ENCODE peak calls at places on chromosomes 4 and X, in ten cellular contexts. One of them, this sample, is unnamed.
A peak's percentile ranks its signal among the peaks of the same experiment; 100 is the strongest.

GRCh38 chrX:155873203-155873602 is 7.9 kb upstream of the VAMP7 start:
- DNase-seq in activated effector memory CD4-positive, alpha-beta T cell treated with anti-CD3 and anti-CD28 coated beads, Interleukin-2, amount 50 U/mL, for 16 hours: no peak
- DNase-seq in activated CD8-positive, alpha-beta memory T cell treated with anti-CD3 and anti-CD28 coated beads, Interleukin-2, amount 10 ng/mL, durations not matched to agents 7 days and 5 days: no peak
- DNase-seq in GM12865: no peak
- DNase-seq in fibroblast of mammary gland: no peak
- DNase-seq in stimulated activated CD4-positive, alpha-beta T cell treated with anti-CD3 and anti-CD28 coated beads, Interleukin-2, amount 100 ng/mL, for 24 hours: no peak
- DNase-seq in pulmonary artery endothelial cell: no peak
- DNase-seq in body of pancreas: no peak
- DNase-seq in left lung: no peak
- DNase-seq in esophagus squamous epithelium: no peak
- DNase-seq in this sample: no peak

GRCh38 chr4:124111922-124112321 is 600.6 kb downstream of the ANKRD50 start:
- DNase-seq in body of pancreas: peak; percentile 17
- DNase-seq in left lung: no peak
- DNase-seq in GM12865: peak; percentile 51
- DNase-seq in fibroblast of mammary gland: peak; percentile 92
- DNase-seq in stimulated activated CD4-positive, alpha-beta T cell treated with anti-CD3 and anti-CD28 coated beads, Interleukin-2, amount 100 ng/mL, for 24 hours: no peak
- DNase-seq in activated effector memory CD4-positive, alpha-beta T cell treated with anti-CD3 and anti-CD28 coated beads, Interleukin-2, amount 50 U/mL, for 16 hours: no peak
- DNase-seq in esophagus squamous epithelium: no peak
- DNase-seq in activated CD8-positive, alpha-beta memory T cell treated with anti-CD3 and anti-CD28 coated beads, Interleukin-2, amount 10 ng/mL, durations not matched to agents 7 days and 5 days: no peak
- DNase-seq in pulmonary artery endothelial cell: peak; percentile 68
- DNase-seq in this sample: peak; percentile 13

GRCh38 chr4:182192511-182193181 is 50.6 kb upstream of the TENM3 start:
- DNase-seq in activated CD8-positive, alpha-beta memory T cell treated with anti-CD3 and anti-CD28 coated beads, Interleukin-2, amount 10 ng/mL, durations not matched to agents 7 days and 5 days: no peak
- DNase-seq in stimulated activated CD4-positive, alpha-beta T cell treated with anti-CD3 and anti-CD28 coated beads, Interleukin-2, amount 100 ng/mL, for 24 hours: no peak
- DNase-seq in body of pancreas: no peak
- DNase-seq in esophagus squamous epithelium: no peak
- DNase-seq in left lung: no peak
- DNase-seq in fibroblast of mammary gland: peak; percentile 75
- DNase-seq in GM12865: no peak
- DNase-seq in activated effector memory CD4-positive, alpha-beta T cell treated with anti-CD3 and anti-CD28 coated beads, Interleukin-2, amount 50 U/mL, for 16 hours: no peak
- DNase-seq in pulmonary artery endothelial cell: no peak
- DNase-seq in this sample: no peak

GRCh38 chrX:97704881-97705280 is 821.2 kb downstream of the RPA4 start:
- DNase-seq in esophagus squamous epithelium: no peak
- DNase-seq in activated CD8-positive, alpha-beta memory T cell treated with anti-CD3 and anti-CD28 coated beads, Interleukin-2, amount 10 ng/mL, durations not matched to agents 7 days and 5 days: no peak
- DNase-seq in GM12865: no peak
- DNase-seq in body of pancreas: no peak
- DNase-seq in fibroblast of mammary gland: no peak
- DNase-seq in stimulated activated CD4-positive, alpha-beta T cell treated with anti-CD3 and anti-CD28 coated beads, Interleukin-2, amount 100 ng/mL, for 24 hours: no peak
- DNase-seq in left lung: no peak
- DNase-seq in activated effector memory CD4-positive, alpha-beta T cell treated with anti-CD3 and anti-CD28 coated beads, Interleukin-2, amount 50 U/mL, for 16 hours: no peak
- DNase-seq in pulmonary artery endothelial cell: no peak
- DNase-seq in this sample: no peak

GRCh38 chr4:94567811-94568210 is 116.1 kb downstream of the PDLIM5 start:
- DNase-seq in pulmonary artery endothelial cell: no peak
- DNase-seq in left lung: no peak
- DNase-seq in body of pancreas: no peak
- DNase-seq in activated effector memory CD4-positive, alpha-beta T cell treated with anti-CD3 and anti-CD28 coated beads, Interleukin-2, amount 50 U/mL, for 16 hours: no peak
- DNase-seq in GM12865: peak; percentile 6
- DNase-seq in fibroblast of mammary gland: no peak
- DNase-seq in activated CD8-positive, alpha-beta memory T cell treated with anti-CD3 and anti-CD28 coated beads, Interleukin-2, amount 10 ng/mL, durations not matched to agents 7 days and 5 days: no peak
- DNase-seq in esophagus squamous epithelium: no peak
- DNase-seq in stimulated activated CD4-positive, alpha-beta T cell treated with anti-CD3 and anti-CD28 coated beads, Interleukin-2, amount 100 ng/mL, for 24 hours: no peak
- DNase-seq in this sample: no peak

GRCh38 chr4:4852591-4853362 is 6.7 kb upstream of the MSX1 start:
- DNase-seq in GM12865: peak; percentile 75
- DNase-seq in activated CD8-positive, alpha-beta memory T cell treated with anti-CD3 and anti-CD28 coated beads, Interleukin-2, amount 10 ng/mL, durations not matched to agents 7 days and 5 days: peak; percentile 47
- DNase-seq in esophagus squamous epithelium: no peak
- DNase-seq in body of pancreas: peak; percentile 30
- DNase-seq in activated effector memory CD4-positive, alpha-beta T cell treated with anti-CD3 and anti-CD28 coated beads, Interleukin-2, amount 50 U/mL, for 16 hours: peak; percentile 70
- DNase-seq in stimulated activated CD4-positive, alpha-beta T cell treated with anti-CD3 and anti-CD28 coated beads, Interleukin-2, amount 100 ng/mL, for 24 hours: no peak
- DNase-seq in fibroblast of mammary gland: peak; percentile 79
- DNase-seq in pulmonary artery endothelial cell: no peak
- DNase-seq in left lung: peak; percentile 78
- DNase-seq in this sample: no peak

GRCh38 chrX:122517781-122518180 is 666.3 kb upstream of the GRIA3 start:
- DNase-seq in fibroblast of mammary gland: peak; percentile 60
- DNase-seq in body of pancreas: no peak
- DNase-seq in left lung: no peak
- DNase-seq in stimulated activated CD4-positive, alpha-beta T cell treated with anti-CD3 and anti-CD28 coated beads, Interleukin-2, amount 100 ng/mL, for 24 hours: no peak
- DNase-seq in pulmonary artery endothelial cell: no peak
- DNase-seq in esophagus squamous epithelium: no peak
- DNase-seq in GM12865: no peak
- DNase-seq in activated effector memory CD4-positive, alpha-beta T cell treated with anti-CD3 and anti-CD28 coated beads, Interleukin-2, amount 50 U/mL, for 16 hours: no peak
- DNase-seq in activated CD8-positive, alpha-beta memory T cell treated with anti-CD3 and anti-CD28 coated beads, Interleukin-2, amount 10 ng/mL, durations not matched to agents 7 days and 5 days: no peak
- DNase-seq in this sample: no peak

GRCh38 chrX:72016881-72017783 is 106.5 kb downstream of the NHSL2 start:
- DNase-seq in body of pancreas: no peak
- DNase-seq in activated effector memory CD4-positive, alpha-beta T cell treated with anti-CD3 and anti-CD28 coated beads, Interleukin-2, amount 50 U/mL, for 16 hours: no peak
- DNase-seq in pulmonary artery endothelial cell: no peak
- DNase-seq in stimulated activated CD4-positive, alpha-beta T cell treated with anti-CD3 and anti-CD28 coated beads, Interleukin-2, amount 100 ng/mL, for 24 hours: no peak
- DNase-seq in esophagus squamous epithelium: no peak
- DNase-seq in left lung: no peak
- DNase-seq in fibroblast of mammary gland: no peak
- DNase-seq in GM12865: no peak
- DNase-seq in activated CD8-positive, alpha-beta memory T cell treated with anti-CD3 and anti-CD28 coated beads, Interleukin-2, amount 10 ng/mL, durations not matched to agents 7 days and 5 days: no peak
- DNase-seq in this sample: no peak

GRCh38 chr4:44738615-44739014 is 12.3 kb upstream of the GNPDA2 start:
- DNase-seq in stimulated activated CD4-positive, alpha-beta T cell treated with anti-CD3 and anti-CD28 coated beads, Interleukin-2, amount 100 ng/mL, for 24 hours: no peak
- DNase-seq in pulmonary artery endothelial cell: no peak
- DNase-seq in fibroblast of mammary gland: peak; percentile 18
- DNase-seq in activated CD8-positive, alpha-beta memory T cell treated with anti-CD3 and anti-CD28 coated beads, Interleukin-2, amount 10 ng/mL, durations not matched to agents 7 days and 5 days: no peak
- DNase-seq in body of pancreas: no peak
- DNase-seq in esophagus squamous epithelium: no peak
- DNase-seq in GM12865: peak; percentile 21
- DNase-seq in left lung: no peak
- DNase-seq in activated effector memory CD4-positive, alpha-beta T cell treated with anti-CD3 and anti-CD28 coated beads, Interleukin-2, amount 50 U/mL, for 16 hours: no peak
- DNase-seq in this sample: no peak

GRCh38 chrX:2484721-2485459 is 15.9 kb downstream of the DHRSX start:
- DNase-seq in activated effector memory CD4-positive, alpha-beta T cell treated with anti-CD3 and anti-CD28 coated beads, Interleukin-2, amount 50 U/mL, for 16 hours: no peak
- DNase-seq in left lung: no peak
- DNase-seq in activated CD8-positive, alpha-beta memory T cell treated with anti-CD3 and anti-CD28 coated beads, Interleukin-2, amount 10 ng/mL, durations not matched to agents 7 days and 5 days: no peak
- DNase-seq in fibroblast of mammary gland: peak; percentile 58
- DNase-seq in stimulated activated CD4-positive, alpha-beta T cell treated with anti-CD3 and anti-CD28 coated beads, Interleukin-2, amount 100 ng/mL, for 24 hours: no peak
- DNase-seq in GM12865: no peak
- DNase-seq in body of pancreas: no peak
- DNase-seq in esophagus squamous epithelium: no peak
- DNase-seq in pulmonary artery endothelial cell: no peak
- DNase-seq in this sample: no peak

GRCh38 chr4:82047731-82048130 is 326.1 kb downstream of the HNRNPD start:
- DNase-seq in body of pancreas: no peak
- DNase-seq in fibroblast of mammary gland: no peak
- DNase-seq in left lung: no peak
- DNase-seq in stimulated activated CD4-positive, alpha-beta T cell treated with anti-CD3 and anti-CD28 coated beads, Interleukin-2, amount 100 ng/mL, for 24 hours: no peak
- DNase-seq in activated CD8-positive, alpha-beta memory T cell treated with anti-CD3 and anti-CD28 coated beads, Interleukin-2, amount 10 ng/mL, durations not matched to agents 7 days and 5 days: no peak
- DNase-seq in activated effector memory CD4-positive, alpha-beta T cell treated with anti-CD3 and anti-CD28 coated beads, Interleukin-2, amount 50 U/mL, for 16 hours: no peak
- DNase-seq in pulmonary artery endothelial cell: no peak
- DNase-seq in esophagus squamous epithelium: no peak
- DNase-seq in GM12865: no peak
- DNase-seq in this sample: no peak

GRCh38 chrX:152987801-152988200 is 6.1 kb downstream of the PNMA5 start:
- DNase-seq in esophagus squamous epithelium: no peak
- DNase-seq in stimulated activated CD4-positive, alpha-beta T cell treated with anti-CD3 and anti-CD28 coated beads, Interleukin-2, amount 100 ng/mL, for 24 hours: no peak
- DNase-seq in activated effector memory CD4-positive, alpha-beta T cell treated with anti-CD3 and anti-CD28 coated beads, Interleukin-2, amount 50 U/mL, for 16 hours: no peak
- DNase-seq in activated CD8-positive, alpha-beta memory T cell treated with anti-CD3 and anti-CD28 coated beads, Interleukin-2, amount 10 ng/mL, durations not matched to agents 7 days and 5 days: no peak
- DNase-seq in fibroblast of mammary gland: no peak
- DNase-seq in GM12865: no peak
- DNase-seq in body of pancreas: no peak
- DNase-seq in pulmonary artery endothelial cell: no peak
- DNase-seq in left lung: no peak
- DNase-seq in this sample: no peak

GRCh38 chr4:56752985-56753384 is 68.5 kb downstream of the SPINK2 start:
- DNase-seq in fibroblast of mammary gland: no peak
- DNase-seq in GM12865: no peak
- DNase-seq in activated effector memory CD4-positive, alpha-beta T cell treated with anti-CD3 and anti-CD28 coated beads, Interleukin-2, amount 50 U/mL, for 16 hours: no peak
- DNase-seq in pulmonary artery endothelial cell: no peak
- DNase-seq in body of pancreas: no peak
- DNase-seq in esophagus squamous epithelium: no peak
- DNase-seq in stimulated activated CD4-positive, alpha-beta T cell treated with anti-CD3 and anti-CD28 coated beads, Interleukin-2, amount 100 ng/mL, for 24 hours: no peak
- DNase-seq in activated CD8-positive, alpha-beta memory T cell treated with anti-CD3 and anti-CD28 coated beads, Interleukin-2, amount 10 ng/mL, durations not matched to agents 7 days and 5 days: no peak
- DNase-seq in left lung: no peak
- DNase-seq in this sample: no peak

GRCh38 chrX:138756234-138756633 is 44.7 kb upstream of the FGF13 start:
- DNase-seq in fibroblast of mammary gland: peak; percentile 56
- DNase-seq in pulmonary artery endothelial cell: no peak
- DNase-seq in stimulated activated CD4-positive, alpha-beta T cell treated with anti-CD3 and anti-CD28 coated beads, Interleukin-2, amount 100 ng/mL, for 24 hours: no peak
- DNase-seq in activated effector memory CD4-positive, alpha-beta T cell treated with anti-CD3 and anti-CD28 coated beads, Interleukin-2, amount 50 U/mL, for 16 hours: no peak
- DNase-seq in left lung: no peak
- DNase-seq in GM12865: no peak
- DNase-seq in body of pancreas: peak; percentile 5
- DNase-seq in esophagus squamous epithelium: no peak
- DNase-seq in activated CD8-positive, alpha-beta memory T cell treated with anti-CD3 and anti-CD28 coated beads, Interleukin-2, amount 10 ng/mL, durations not matched to agents 7 days and 5 days: no peak
- DNase-seq in this sample: peak; percentile 4

GRCh38 chrX:124098089-124098488 is 136.6 kb downstream of the STAG2 start:
- DNase-seq in body of pancreas: no peak
- DNase-seq in left lung: no peak
- DNase-seq in fibroblast of mammary gland: peak; percentile 54
- DNase-seq in GM12865: peak; percentile 21
- DNase-seq in stimulated activated CD4-positive, alpha-beta T cell treated with anti-CD3 and anti-CD28 coated beads, Interleukin-2, amount 100 ng/mL, for 24 hours: no peak
- DNase-seq in activated effector memory CD4-positive, alpha-beta T cell treated with anti-CD3 and anti-CD28 coated beads, Interleukin-2, amount 50 U/mL, for 16 hours: no peak
- DNase-seq in esophagus squamous epithelium: no peak
- DNase-seq in pulmonary artery endothelial cell: no peak
- DNase-seq in activated CD8-positive, alpha-beta memory T cell treated with anti-CD3 and anti-CD28 coated beads, Interleukin-2, amount 10 ng/mL, durations not matched to agents 7 days and 5 days: no peak
- DNase-seq in this sample: peak; percentile 20

GRCh38 chr4:165156906-165157305 is 44.2 kb upstream of the TMEM192 start:
- DNase-seq in left lung: no peak
- DNase-seq in fibroblast of mammary gland: no peak
- DNase-seq in activated effector memory CD4-positive, alpha-beta T cell treated with anti-CD3 and anti-CD28 coated beads, Interleukin-2, amount 50 U/mL, for 16 hours: no peak
- DNase-seq in GM12865: no peak
- DNase-seq in stimulated activated CD4-positive, alpha-beta T cell treated with anti-CD3 and anti-CD28 coated beads, Interleukin-2, amount 100 ng/mL, for 24 hours: no peak
- DNase-seq in activated CD8-positive, alpha-beta memory T cell treated with anti-CD3 and anti-CD28 coated beads, Interleukin-2, amount 10 ng/mL, durations not matched to agents 7 days and 5 days: no peak
- DNase-seq in body of pancreas: no peak
- DNase-seq in pulmonary artery endothelial cell: no peak
- DNase-seq in esophagus squamous epithelium: no peak
- DNase-seq in this sample: no peak

GRCh38 chrX:65726708-65727107 is 59.3 kb downstream of the MSN start:
- DNase-seq in stimulated activated CD4-positive, alpha-beta T cell treated with anti-CD3 and anti-CD28 coated beads, Interleukin-2, amount 100 ng/mL, for 24 hours: no peak
- DNase-seq in left lung: no peak
- DNase-seq in GM12865: no peak
- DNase-seq in esophagus squamous epithelium: no peak
- DNase-seq in body of pancreas: no peak
- DNase-seq in fibroblast of mammary gland: no peak
- DNase-seq in pulmonary artery endothelial cell: no peak
- DNase-seq in activated CD8-positive, alpha-beta memory T cell treated with anti-CD3 and anti-CD28 coated beads, Interleukin-2, amount 10 ng/mL, durations not matched to agents 7 days and 5 days: no peak
- DNase-seq in activated effector memory CD4-positive, alpha-beta T cell treated with anti-CD3 and anti-CD28 coated beads, Interleukin-2, amount 50 U/mL, for 16 hours: no peak
- DNase-seq in this sample: no peak

GRCh38 chrX:130902446-130902782 is 595 bp downstream of the ENOX2 start:
- DNase-seq in body of pancreas: no peak
- DNase-seq in fibroblast of mammary gland: no peak
- DNase-seq in activated CD8-positive, alpha-beta memory T cell treated with anti-CD3 and anti-CD28 coated beads, Interleukin-2, amount 10 ng/mL, durations not matched to agents 7 days and 5 days: no peak
- DNase-seq in esophagus squamous epithelium: no peak
- DNase-seq in pulmonary artery endothelial cell: no peak
- DNase-seq in activated effector memory CD4-positive, alpha-beta T cell treated with anti-CD3 and anti-CD28 coated beads, Interleukin-2, amount 50 U/mL, for 16 hours: no peak
- DNase-seq in stimulated activated CD4-positive, alpha-beta T cell treated with anti-CD3 and anti-CD28 coated beads, Interleukin-2, amount 100 ng/mL, for 24 hours: no peak
- DNase-seq in left lung: no peak
- DNase-seq in GM12865: no peak
- DNase-seq in this sample: no peak

GRCh38 chrX:7146703-7147430 is 645 bp upstream of the STS start:
- DNase-seq in fibroblast of mammary gland: peak; percentile 38
- DNase-seq in pulmonary artery endothelial cell: no peak
- DNase-seq in left lung: no peak
- DNase-seq in activated CD8-positive, alpha-beta memory T cell treated with anti-CD3 and anti-CD28 coated beads, Interleukin-2, amount 10 ng/mL, durations not matched to agents 7 days and 5 days: peak; percentile 44
- DNase-seq in stimulated activated CD4-positive, alpha-beta T cell treated with anti-CD3 and anti-CD28 coated beads, Interleukin-2, amount 100 ng/mL, for 24 hours: no peak
- DNase-seq in esophagus squamous epithelium: no peak
- DNase-seq in GM12865: peak; percentile 40
- DNase-seq in body of pancreas: peak; percentile 27
- DNase-seq in activated effector memory CD4-positive, alpha-beta T cell treated with anti-CD3 and anti-CD28 coated beads, Interleukin-2, amount 50 U/mL, for 16 hours: no peak
- DNase-seq in this sample: peak; percentile 69